ENCODE peak calls at places on chromosomes 2 and 18, in five cellular contexts. One of them, this sample, is unnamed.
A peak's percentile ranks its signal among the peaks of the same experiment; 100 is the strongest.

GRCh38 chr2:37671013-37671815 is at the start of gene CDC42EP3:
- DNase-seq in kidney epithelial cell: no peak
- DNase-seq in epithelial cell of esophagus: peak; percentile 65
- DNase-seq in foreskin fibroblast: peak; percentile 41
- DNase-seq in body of pancreas: peak; percentile 72
- DNase-seq in this sample: no peak

GRCh38 chr2:43100883-43101662 is 125.3 kb downstream of the ZFP36L2 start:
- DNase-seq in kidney epithelial cell: no peak
- DNase-seq in epithelial cell of esophagus: peak; percentile 30
- DNase-seq in foreskin fibroblast: no peak
- DNase-seq in body of pancreas: peak; percentile 60
- DNase-seq in this sample: no peak

GRCh38 chr2:88199912-88200682 is 30.0 kb downstream of the THNSL2 start:
- DNase-seq in kidney epithelial cell: no peak
- DNase-seq in epithelial cell of esophagus: peak; percentile 39
- DNase-seq in foreskin fibroblast: no peak
- DNase-seq in body of pancreas: peak; percentile 28
- DNase-seq in this sample: no peak

GRCh38 chr2:3493610-3493997 is 25.7 kb downstream of the ADI1 start:
- DNase-seq in kidney epithelial cell: no peak
- DNase-seq in epithelial cell of esophagus: peak; percentile 22
- DNase-seq in foreskin fibroblast: peak; percentile 57
- DNase-seq in body of pancreas: no peak
- DNase-seq in this sample: no peak

GRCh38 chr18:48675912-48676311 is 137.1 kb downstream of the CTIF start:
- DNase-seq in kidney epithelial cell: no peak
- DNase-seq in epithelial cell of esophagus: no peak
- DNase-seq in foreskin fibroblast: no peak
- DNase-seq in body of pancreas: no peak
- DNase-seq in this sample: no peak

GRCh38 chr18:58114766-58115165 is 70.7 kb downstream of the NEDD4L start:
- DNase-seq in kidney epithelial cell: no peak
- DNase-seq in epithelial cell of esophagus: no peak
- DNase-seq in foreskin fibroblast: no peak
- DNase-seq in body of pancreas: no peak
- DNase-seq in this sample: no peak

GRCh38 chr2:172219201-172219600 is 116.5 kb upstream of the DLX2 start:
- DNase-seq in kidney epithelial cell: no peak
- DNase-seq in epithelial cell of esophagus: no peak
- DNase-seq in foreskin fibroblast: no peak
- DNase-seq in body of pancreas: no peak
- DNase-seq in this sample: no peak

GRCh38 chr18:70290482-70291294 is 1.8 kb downstream of the SOCS6 start:
- DNase-seq in kidney epithelial cell: no peak
- DNase-seq in epithelial cell of esophagus: no peak
- DNase-seq in foreskin fibroblast: no peak
- DNase-seq in body of pancreas: no peak
- DNase-seq in this sample: no peak

GRCh38 chr2:182366625-182367024 is 60.2 kb downstream of the PDE1A start:
- DNase-seq in kidney epithelial cell: peak; percentile 21
- DNase-seq in epithelial cell of esophagus: no peak
- DNase-seq in foreskin fibroblast: peak; percentile 62
- DNase-seq in body of pancreas: no peak
- DNase-seq in this sample: no peak

GRCh38 chr2:38875227-38875575 is 533 bp downstream of the DHX57 start:
- DNase-seq in kidney epithelial cell: no peak
- DNase-seq in epithelial cell of esophagus: no peak
- DNase-seq in foreskin fibroblast: no peak
- DNase-seq in body of pancreas: no peak
- DNase-seq in this sample: no peak

GRCh38 chr2:72204156-72204781 is 56.6 kb upstream of the CYP26B1 start:
- DNase-seq in kidney epithelial cell: no peak
- DNase-seq in epithelial cell of esophagus: no peak
- DNase-seq in foreskin fibroblast: no peak
- DNase-seq in body of pancreas: no peak
- DNase-seq in this sample: no peak

GRCh38 chr2:74739733-74740241 is 85.7 kb downstream of the SEMA4F start:
- DNase-seq in kidney epithelial cell: no peak
- DNase-seq in epithelial cell of esophagus: no peak
- DNase-seq in foreskin fibroblast: no peak
- DNase-seq in body of pancreas: no peak
- DNase-seq in this sample: no peak

GRCh38 chr18:9934274-9934673 is 20.5 kb downstream of the VAPA start:
- DNase-seq in kidney epithelial cell: no peak
- DNase-seq in epithelial cell of esophagus: no peak
- DNase-seq in foreskin fibroblast: no peak
- DNase-seq in body of pancreas: no peak
- DNase-seq in this sample: no peak

GRCh38 chr2:67039058-67039457 is 358.1 kb upstream of the ETAA1 start:
- DNase-seq in kidney epithelial cell: no peak
- DNase-seq in epithelial cell of esophagus: no peak
- DNase-seq in foreskin fibroblast: no peak
- DNase-seq in body of pancreas: peak; percentile 69
- DNase-seq in this sample: no peak

DNA sequence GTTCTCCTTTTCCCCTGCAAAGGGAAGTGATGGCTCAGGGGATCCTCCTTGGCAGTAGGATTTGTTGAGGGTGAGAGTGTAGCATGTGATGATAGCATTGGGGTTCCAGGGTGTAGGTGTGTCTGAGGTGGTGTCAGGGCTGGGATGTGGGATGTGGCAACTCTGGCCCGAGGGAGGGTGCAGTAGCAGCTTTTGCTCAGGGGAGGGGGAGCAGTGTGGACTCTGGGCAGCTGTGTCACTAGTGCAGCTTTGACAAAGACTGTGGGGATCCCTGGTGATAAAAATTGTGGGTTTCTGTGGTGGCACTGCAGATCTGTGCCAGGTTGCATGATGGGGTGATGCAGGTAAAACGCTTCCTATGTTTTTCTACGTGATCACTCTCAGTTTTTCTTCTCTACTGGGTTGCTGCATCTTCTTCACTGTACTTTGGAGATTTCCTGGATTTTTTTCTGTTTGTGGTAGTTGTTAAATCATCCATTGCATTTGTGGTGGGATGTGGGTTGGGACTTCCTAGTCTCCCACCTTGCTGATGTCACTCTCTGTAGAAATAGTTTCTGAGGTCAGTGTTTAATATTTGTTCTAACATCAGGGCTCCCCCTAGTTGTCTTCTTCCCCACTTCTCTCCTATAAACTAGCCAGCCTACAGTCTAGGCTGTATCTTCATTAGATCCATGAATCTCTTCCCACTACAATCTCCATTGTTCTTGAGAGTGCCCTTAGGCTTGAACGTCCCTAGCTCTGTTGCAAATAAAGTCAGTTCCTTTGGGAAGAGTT is 107.1 kb downstream of the ACTR3 start:
- DNase-seq in kidney epithelial cell: no peak
- DNase-seq in epithelial cell of esophagus: no peak
- DNase-seq in foreskin fibroblast: no peak
- DNase-seq in body of pancreas: no peak
- DNase-seq in this sample: no peak
- TF ChIP-seq CTCF in kidney epithelial cell: no peak
- TF ChIP-seq CTCF in epithelial cell of esophagus: no peak
- TF ChIP-seq CTCF in foreskin fibroblast: no peak
- TF ChIP-seq CTCF in body of pancreas: no peak
- TF ChIP-seq CTCF in this sample: no peak

GRCh38 chr2:214128040-214128439 is 282.8 kb upstream of the VWC2L start:
- DNase-seq in kidney epithelial cell: no peak
- DNase-seq in epithelial cell of esophagus: no peak
- DNase-seq in foreskin fibroblast: no peak
- DNase-seq in body of pancreas: no peak
- DNase-seq in this sample: no peak
- TF ChIP-seq CTCF in kidney epithelial cell: no peak
- TF ChIP-seq CTCF in epithelial cell of esophagus: no peak
- TF ChIP-seq CTCF in foreskin fibroblast: no peak
- TF ChIP-seq CTCF in body of pancreas: no peak
- TF ChIP-seq CTCF in this sample: no peak

GRCh38 chr2:64794426-64794995 is 140.8 kb upstream of the SERTAD2 start:
- DNase-seq in kidney epithelial cell: no peak
- DNase-seq in epithelial cell of esophagus: no peak
- DNase-seq in foreskin fibroblast: no peak
- DNase-seq in body of pancreas: no peak
- DNase-seq in this sample: no peak
- TF ChIP-seq CTCF in kidney epithelial cell: no peak
- TF ChIP-seq CTCF in epithelial cell of esophagus: no peak
- TF ChIP-seq CTCF in foreskin fibroblast: no peak
- TF ChIP-seq CTCF in body of pancreas: no peak
- TF ChIP-seq CTCF in this sample: no peak

GRCh38 chr2:186903183-186903582 is 54.2 kb upstream of the ZSWIM2 start:
- DNase-seq in kidney epithelial cell: no peak
- DNase-seq in epithelial cell of esophagus: peak; percentile 8
- DNase-seq in foreskin fibroblast: no peak
- DNase-seq in body of pancreas: no peak
- DNase-seq in this sample: no peak
- TF ChIP-seq CTCF in kidney epithelial cell: peak; percentile 35
- TF ChIP-seq CTCF in epithelial cell of esophagus: peak; percentile 29
- TF ChIP-seq CTCF in foreskin fibroblast: peak; percentile 30
- TF ChIP-seq CTCF in body of pancreas: no peak
- TF ChIP-seq CTCF in this sample: peak; percentile 43

GRCh38 chr2:62410015-62410453 is 96.0 kb downstream of the TMEM17 start:
- DNase-seq in kidney epithelial cell: no peak
- DNase-seq in epithelial cell of esophagus: peak; percentile 32
- DNase-seq in foreskin fibroblast: no peak
- DNase-seq in body of pancreas: no peak
- DNase-seq in this sample: no peak
- TF ChIP-seq CTCF in kidney epithelial cell: peak; percentile 28
- TF ChIP-seq CTCF in epithelial cell of esophagus: peak; percentile 53
- TF ChIP-seq CTCF in foreskin fibroblast: no peak
- TF ChIP-seq CTCF in body of pancreas: no peak
- TF ChIP-seq CTCF in this sample: peak; percentile 51

DNA sequence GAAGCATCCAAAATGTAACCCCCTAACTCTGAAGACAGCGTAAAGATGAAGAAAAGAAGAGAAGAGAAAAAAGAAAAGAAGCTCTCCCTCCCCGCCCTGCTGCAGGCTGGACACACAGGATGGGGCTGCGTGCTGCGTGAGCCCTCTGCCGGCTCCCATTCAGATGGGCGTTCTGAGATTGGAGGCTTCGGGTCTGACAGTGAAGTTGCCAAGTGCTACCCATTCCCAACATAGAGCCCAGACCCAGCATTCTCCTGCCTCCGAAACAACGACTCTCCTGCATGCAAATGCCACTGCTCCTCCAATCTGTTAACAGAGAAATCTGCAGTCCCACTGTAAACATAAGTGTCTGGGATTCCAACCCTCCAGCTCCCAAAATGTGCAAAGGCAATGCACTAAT is 234.9 kb downstream of the BCL11A start:
- DNase-seq in kidney epithelial cell: no peak
- DNase-seq in epithelial cell of esophagus: no peak
- DNase-seq in foreskin fibroblast: no peak
- DNase-seq in body of pancreas: no peak
- DNase-seq in this sample: no peak
- TF ChIP-seq CTCF in kidney epithelial cell: no peak
- TF ChIP-seq CTCF in epithelial cell of esophagus: no peak
- TF ChIP-seq CTCF in foreskin fibroblast: no peak
- TF ChIP-seq CTCF in body of pancreas: no peak
- TF ChIP-seq CTCF in this sample: no peak

DNA sequence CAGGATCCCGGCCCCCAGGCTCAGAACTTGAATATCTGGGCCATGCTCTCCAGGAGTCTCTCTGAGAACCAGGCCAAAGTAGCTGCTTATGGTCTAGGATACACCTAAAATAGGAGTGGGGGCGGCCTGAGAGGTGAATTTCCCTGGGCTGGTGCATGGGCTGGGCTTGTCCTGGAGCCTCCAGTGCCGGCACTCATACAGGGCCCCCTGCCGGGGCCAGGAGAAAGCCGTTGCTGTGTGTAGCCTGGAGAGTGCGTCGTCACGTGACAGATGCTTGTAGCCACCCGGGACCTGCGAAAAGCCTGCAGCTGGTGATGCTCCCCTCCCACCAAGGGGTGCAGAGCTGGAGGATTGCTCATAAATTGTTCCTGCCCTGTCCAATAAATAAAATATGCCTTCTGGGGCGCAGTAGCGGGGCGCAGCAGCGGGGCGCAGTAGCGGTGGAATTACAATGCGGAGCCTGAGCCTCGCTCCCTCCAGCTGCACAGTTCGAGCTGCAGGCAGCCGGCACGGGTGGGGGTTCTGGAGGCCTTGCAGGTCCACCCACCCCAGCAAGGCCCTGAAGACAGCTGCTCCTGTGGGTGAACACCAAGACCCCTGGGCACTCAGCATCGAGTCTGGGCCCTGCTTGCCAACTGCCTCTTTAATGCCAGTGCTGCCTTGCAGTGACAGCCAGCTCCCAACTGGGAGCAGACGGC is 289.9 kb downstream of the NDUFA10 start:
- DNase-seq in kidney epithelial cell: no peak
- DNase-seq in epithelial cell of esophagus: no peak
- DNase-seq in foreskin fibroblast: no peak
- DNase-seq in body of pancreas: no peak
- DNase-seq in this sample: no peak
- TF ChIP-seq CTCF in kidney epithelial cell: no peak
- TF ChIP-seq CTCF in epithelial cell of esophagus: no peak
- TF ChIP-seq CTCF in foreskin fibroblast: no peak
- TF ChIP-seq CTCF in body of pancreas: no peak
- TF ChIP-seq CTCF in this sample: no peak